ENCODE peak calls at places on chromosomes 5 and 9, in ten cellular contexts. One of them, this sample, is unnamed.

GRCh38 chr9:100033877-100034551 is 64.8 kb downstream of the ERP44 start:
- ATAC-seq in left colon: no peak
- ATAC-seq in psoas muscle: no peak
- ATAC-seq in upper lobe of right lung: no peak
- ATAC-seq in left cardiac atrium: no peak
- ATAC-seq in left lung: no peak
- ATAC-seq in T-cell: no peak
- ATAC-seq in activated CD8-positive, alpha-beta T cell treated with anti-CD3 and anti-CD28 coated beads for 36 hours: no peak
- ATAC-seq in Right ventricle myocardium superior: no peak
- ATAC-seq in CD8-positive, alpha-beta T cell: no peak
- ATAC-seq in this sample: no peak

GRCh38 chr5:1098986-1099597 is 12.8 kb downstream of the SLC12A7 start:
- ATAC-seq in left colon: no peak
- ATAC-seq in activated CD8-positive, alpha-beta T cell treated with anti-CD3 and anti-CD28 coated beads for 36 hours: no peak
- ATAC-seq in CD8-positive, alpha-beta T cell: no peak
- ATAC-seq in upper lobe of right lung: peak
- ATAC-seq in Right ventricle myocardium superior: no peak
- ATAC-seq in left lung: no peak
- ATAC-seq in psoas muscle: no peak
- ATAC-seq in left cardiac atrium: no peak
- ATAC-seq in T-cell: no peak
- ATAC-seq in this sample: peak

GRCh38 chr9:123972618-123973017 is 39.0 kb upstream of the LHX2 start:
- ATAC-seq in left cardiac atrium: no peak
- ATAC-seq in left colon: no peak
- ATAC-seq in CD8-positive, alpha-beta T cell: no peak
- ATAC-seq in left lung: no peak
- ATAC-seq in activated CD8-positive, alpha-beta T cell treated with anti-CD3 and anti-CD28 coated beads for 36 hours: no peak
- ATAC-seq in psoas muscle: no peak
- ATAC-seq in upper lobe of right lung: no peak
- ATAC-seq in Right ventricle myocardium superior: no peak
- ATAC-seq in T-cell: no peak
- ATAC-seq in this sample: no peak

GRCh38 chr9:86946712-86947145 is 577 bp downstream of the GAS1 start:
- ATAC-seq in CD8-positive, alpha-beta T cell: no peak
- ATAC-seq in left lung: no peak
- ATAC-seq in upper lobe of right lung: no peak
- ATAC-seq in T-cell: peak
- ATAC-seq in left cardiac atrium: no peak
- ATAC-seq in psoas muscle: peak
- ATAC-seq in activated CD8-positive, alpha-beta T cell treated with anti-CD3 and anti-CD28 coated beads for 36 hours: peak
- ATAC-seq in Right ventricle myocardium superior: no peak
- ATAC-seq in left colon: no peak
- ATAC-seq in this sample: no peak

GRCh38 chr5:72494700-72495124 is 12.5 kb downstream of the ZNF366 start:
- ATAC-seq in Right ventricle myocardium superior: no peak
- ATAC-seq in CD8-positive, alpha-beta T cell: no peak
- ATAC-seq in upper lobe of right lung: no peak
- ATAC-seq in left lung: peak
- ATAC-seq in psoas muscle: peak
- ATAC-seq in T-cell: no peak
- ATAC-seq in left cardiac atrium: no peak
- ATAC-seq in left colon: no peak
- ATAC-seq in activated CD8-positive, alpha-beta T cell treated with anti-CD3 and anti-CD28 coated beads for 36 hours: no peak
- ATAC-seq in this sample: no peak

GRCh38 chr5:42745426-42745825 is 11.2 kb upstream of the CCDC152 start:
- ATAC-seq in left cardiac atrium: no peak
- ATAC-seq in activated CD8-positive, alpha-beta T cell treated with anti-CD3 and anti-CD28 coated beads for 36 hours: no peak
- ATAC-seq in upper lobe of right lung: peak
- ATAC-seq in left lung: no peak
- ATAC-seq in left colon: no peak
- ATAC-seq in psoas muscle: no peak
- ATAC-seq in T-cell: no peak
- ATAC-seq in Right ventricle myocardium superior: no peak
- ATAC-seq in CD8-positive, alpha-beta T cell: no peak
- ATAC-seq in this sample: no peak

GRCh38 chr9:73680831-73681230 is 529.2 kb downstream of the ANXA1 start:
- ATAC-seq in Right ventricle myocardium superior: no peak
- ATAC-seq in T-cell: no peak
- ATAC-seq in left lung: no peak
- ATAC-seq in upper lobe of right lung: no peak
- ATAC-seq in CD8-positive, alpha-beta T cell: no peak
- ATAC-seq in activated CD8-positive, alpha-beta T cell treated with anti-CD3 and anti-CD28 coated beads for 36 hours: no peak
- ATAC-seq in psoas muscle: no peak
- ATAC-seq in left cardiac atrium: no peak
- ATAC-seq in left colon: no peak
- ATAC-seq in this sample: no peak

GRCh38 chr5:121741156-121741555 is 110.5 kb upstream of the FTMT start:
- ATAC-seq in CD8-positive, alpha-beta T cell: no peak
- ATAC-seq in activated CD8-positive, alpha-beta T cell treated with anti-CD3 and anti-CD28 coated beads for 36 hours: no peak
- ATAC-seq in T-cell: no peak
- ATAC-seq in psoas muscle: no peak
- ATAC-seq in left cardiac atrium: no peak
- ATAC-seq in Right ventricle myocardium superior: no peak
- ATAC-seq in left colon: no peak
- ATAC-seq in left lung: no peak
- ATAC-seq in upper lobe of right lung: no peak
- ATAC-seq in this sample: no peak

GRCh38 chr9:6923081-6923480 is 165.3 kb downstream of the KDM4C start:
- ATAC-seq in CD8-positive, alpha-beta T cell: no peak
- ATAC-seq in psoas muscle: no peak
- ATAC-seq in activated CD8-positive, alpha-beta T cell treated with anti-CD3 and anti-CD28 coated beads for 36 hours: no peak
- ATAC-seq in Right ventricle myocardium superior: no peak
- ATAC-seq in left colon: no peak
- ATAC-seq in T-cell: no peak
- ATAC-seq in left lung: no peak
- ATAC-seq in upper lobe of right lung: no peak
- ATAC-seq in left cardiac atrium: no peak
- ATAC-seq in this sample: no peak

GRCh38 chr5:87826507-87826906 is 413.8 kb upstream of the CCNH start:
- ATAC-seq in CD8-positive, alpha-beta T cell: no peak
- ATAC-seq in left cardiac atrium: no peak
- ATAC-seq in left colon: no peak
- ATAC-seq in psoas muscle: no peak
- ATAC-seq in Right ventricle myocardium superior: no peak
- ATAC-seq in upper lobe of right lung: no peak
- ATAC-seq in T-cell: no peak
- ATAC-seq in left lung: no peak
- ATAC-seq in activated CD8-positive, alpha-beta T cell treated with anti-CD3 and anti-CD28 coated beads for 36 hours: no peak
- ATAC-seq in this sample: no peak

GRCh38 chr5:15790446-15791005 is 290.5 kb downstream of the FBXL7 start:
- ATAC-seq in upper lobe of right lung: no peak
- ATAC-seq in left lung: no peak
- ATAC-seq in psoas muscle: no peak
- ATAC-seq in Right ventricle myocardium superior: no peak
- ATAC-seq in activated CD8-positive, alpha-beta T cell treated with anti-CD3 and anti-CD28 coated beads for 36 hours: no peak
- ATAC-seq in CD8-positive, alpha-beta T cell: no peak
- ATAC-seq in left cardiac atrium: no peak
- ATAC-seq in T-cell: no peak
- ATAC-seq in left colon: no peak
- ATAC-seq in this sample: no peak

GRCh38 chr9:115531410-115532130 is 413.6 kb upstream of the TNC start:
- ATAC-seq in left colon: no peak
- ATAC-seq in CD8-positive, alpha-beta T cell: no peak
- ATAC-seq in T-cell: no peak
- ATAC-seq in psoas muscle: no peak
- ATAC-seq in left lung: peak
- ATAC-seq in Right ventricle myocardium superior: no peak
- ATAC-seq in activated CD8-positive, alpha-beta T cell treated with anti-CD3 and anti-CD28 coated beads for 36 hours: no peak
- ATAC-seq in upper lobe of right lung: no peak
- ATAC-seq in left cardiac atrium: no peak
- ATAC-seq in this sample: no peak

GRCh38 chr9:79812099-79812498 is 240.3 kb downstream of the TLE4 start:
- ATAC-seq in Right ventricle myocardium superior: no peak
- ATAC-seq in T-cell: no peak
- ATAC-seq in left lung: no peak
- ATAC-seq in psoas muscle: no peak
- ATAC-seq in activated CD8-positive, alpha-beta T cell treated with anti-CD3 and anti-CD28 coated beads for 36 hours: peak
- ATAC-seq in left colon: no peak
- ATAC-seq in left cardiac atrium: no peak
- ATAC-seq in CD8-positive, alpha-beta T cell: no peak
- ATAC-seq in upper lobe of right lung: no peak
- ATAC-seq in this sample: no peak

GRCh38 chr9:124122813-124123462 is 111.4 kb downstream of the LHX2 start:
- ATAC-seq in CD8-positive, alpha-beta T cell: no peak
- ATAC-seq in upper lobe of right lung: no peak
- ATAC-seq in T-cell: no peak
- ATAC-seq in left lung: no peak
- ATAC-seq in left colon: no peak
- ATAC-seq in left cardiac atrium: peak
- ATAC-seq in activated CD8-positive, alpha-beta T cell treated with anti-CD3 and anti-CD28 coated beads for 36 hours: no peak
- ATAC-seq in psoas muscle: no peak
- ATAC-seq in Right ventricle myocardium superior: no peak
- ATAC-seq in this sample: no peak

GRCh38 chr9:125431741-125432271 is 170.2 kb downstream of the GAPVD1 start:
- ATAC-seq in Right ventricle myocardium superior: peak
- ATAC-seq in left lung: no peak
- ATAC-seq in left cardiac atrium: no peak
- ATAC-seq in left colon: no peak
- ATAC-seq in T-cell: no peak
- ATAC-seq in CD8-positive, alpha-beta T cell: no peak
- ATAC-seq in psoas muscle: no peak
- ATAC-seq in activated CD8-positive, alpha-beta T cell treated with anti-CD3 and anti-CD28 coated beads for 36 hours: no peak
- ATAC-seq in upper lobe of right lung: no peak
- ATAC-seq in this sample: no peak

GRCh38 chr5:122599000-122599399 is 175.9 kb upstream of the SNX2 start:
- ATAC-seq in left cardiac atrium: no peak
- ATAC-seq in psoas muscle: no peak
- ATAC-seq in T-cell: no peak
- ATAC-seq in CD8-positive, alpha-beta T cell: no peak
- ATAC-seq in Right ventricle myocardium superior: no peak
- ATAC-seq in left lung: no peak
- ATAC-seq in left colon: no peak
- ATAC-seq in activated CD8-positive, alpha-beta T cell treated with anti-CD3 and anti-CD28 coated beads for 36 hours: no peak
- ATAC-seq in upper lobe of right lung: no peak
- ATAC-seq in this sample: no peak

GRCh38 chr9:124355941-124356744 is 59.1 kb downstream of the PSMB7 start:
- ATAC-seq in CD8-positive, alpha-beta T cell: no peak
- ATAC-seq in activated CD8-positive, alpha-beta T cell treated with anti-CD3 and anti-CD28 coated beads for 36 hours: no peak
- ATAC-seq in psoas muscle: no peak
- ATAC-seq in Right ventricle myocardium superior: no peak
- ATAC-seq in left colon: no peak
- ATAC-seq in T-cell: no peak
- ATAC-seq in left lung: no peak
- ATAC-seq in upper lobe of right lung: no peak
- ATAC-seq in left cardiac atrium: no peak
- ATAC-seq in this sample: no peak

GRCh38 chr9:34365282-34365681 is 11.4 kb downstream of the MYORG start:
- ATAC-seq in left cardiac atrium: no peak
- ATAC-seq in psoas muscle: no peak
- ATAC-seq in activated CD8-positive, alpha-beta T cell treated with anti-CD3 and anti-CD28 coated beads for 36 hours: no peak
- ATAC-seq in left lung: no peak
- ATAC-seq in upper lobe of right lung: no peak
- ATAC-seq in Right ventricle myocardium superior: no peak
- ATAC-seq in T-cell: no peak
- ATAC-seq in left colon: no peak
- ATAC-seq in CD8-positive, alpha-beta T cell: no peak
- ATAC-seq in this sample: no peak

GRCh38 chr9:21657966-21658667 is 144.3 kb upstream of the MTAP start:
- ATAC-seq in Right ventricle myocardium superior: no peak
- ATAC-seq in left cardiac atrium: no peak
- ATAC-seq in T-cell: no peak
- ATAC-seq in left lung: no peak
- ATAC-seq in activated CD8-positive, alpha-beta T cell treated with anti-CD3 and anti-CD28 coated beads for 36 hours: no peak
- ATAC-seq in psoas muscle: no peak
- ATAC-seq in CD8-positive, alpha-beta T cell: no peak
- ATAC-seq in upper lobe of right lung: no peak
- ATAC-seq in left colon: no peak
- ATAC-seq in this sample: no peak

GRCh38 chr5:55855509-55855908 is 4.4 kb downstream of the IL31RA start:
- ATAC-seq in Right ventricle myocardium superior: no peak
- ATAC-seq in psoas muscle: no peak
- ATAC-seq in activated CD8-positive, alpha-beta T cell treated with anti-CD3 and anti-CD28 coated beads for 36 hours: peak
- ATAC-seq in T-cell: peak
- ATAC-seq in upper lobe of right lung: no peak
- ATAC-seq in left colon: no peak
- ATAC-seq in left lung: no peak
- ATAC-seq in CD8-positive, alpha-beta T cell: no peak
- ATAC-seq in left cardiac atrium: no peak
- ATAC-seq in this sample: no peak

GRCh38 chr5:173802670-173803165 is 85.4 kb upstream of the CPEB4 start:
- ATAC-seq in upper lobe of right lung: peak
- ATAC-seq in activated CD8-positive, alpha-beta T cell treated with anti-CD3 and anti-CD28 coated beads for 36 hours: no peak
- ATAC-seq in left colon: peak
- ATAC-seq in CD8-positive, alpha-beta T cell: no peak
- ATAC-seq in left cardiac atrium: peak
- ATAC-seq in T-cell: no peak
- ATAC-seq in left lung: peak
- ATAC-seq in Right ventricle myocardium superior: peak
- ATAC-seq in psoas muscle: peak
- ATAC-seq in this sample: peak

GRCh38 chr9:33158555-33159057 is 8.5 kb downstream of the B4GALT1 start:
- ATAC-seq in Right ventricle myocardium superior: no peak
- ATAC-seq in upper lobe of right lung: no peak
- ATAC-seq in CD8-positive, alpha-beta T cell: peak
- ATAC-seq in left cardiac atrium: no peak
- ATAC-seq in left lung: no peak
- ATAC-seq in left colon: peak
- ATAC-seq in psoas muscle: no peak
- ATAC-seq in activated CD8-positive, alpha-beta T cell treated with anti-CD3 and anti-CD28 coated beads for 36 hours: peak
- ATAC-seq in T-cell: peak
- ATAC-seq in this sample: no peak